ENCODE peak calls at places on chromosomes 16 and 17, in nine cellular contexts. I is uterus; D is lower leg skin; W is psoas muscle; C is naive thymus-derived CD4-positive, alpha-beta T cell; P is CD4-positive, alpha-beta memory T cell; F is lower lobe of right lung; H is aorta; O is mammary epithelial cell. B is an unnamed sample.

GRCh38 chr16:71792176-71792575 is 16.5 kb downstream of the AP1G1 start:
- DNase-seq in I (no peak), D (no peak), W (no peak), C (no peak), P (no peak), F (no peak), H (no peak), O (no peak), B (peak)

GRCh38 chr16:54842743-54843423 is 87.8 kb upstream of the IRX5 start:
- DNase-seq in I (no peak), D (no peak), W (no peak), C (no peak), P (no peak), F (no peak), H (no peak), O (no peak), B (no peak)

GRCh38 chr17:63421681-63422645 is 24.1 kb downstream of the CYB561 start:
- DNase-seq in I (no peak), D (no peak), W (no peak), C (no peak), P (no peak), F (no peak), H (no peak), O (no peak), B (no peak)

GRCh38 chr16:78668393-78668792 is 568.9 kb downstream of the WWOX start:
- DNase-seq in I (no peak), D (no peak), W (no peak), C (no peak), P (no peak), F (no peak), H (no peak), O (no peak), B (no peak)

GRCh38 chr16:73725147-73725546 is 571.5 kb upstream of the PSMD7 start:
- DNase-seq in I (no peak), D (no peak), W (no peak), C (no peak), P (no peak), F (no peak), H (no peak), O (no peak), B (no peak)

GRCh38 chr16:70151941-70152509 is 21.6 kb upstream of the CLEC18C start:
- DNase-seq in I (no peak), D (no peak), W (no peak), C (no peak), P (no peak), F (no peak), H (peak), O (peak), B (no peak)

GRCh38 chr17:280216-280615 is 72.4 kb downstream of the RPH3AL start:
- DNase-seq in I (peak), D (no peak), W (no peak), C (no peak), P (no peak), F (peak), H (peak), O (no peak), B (no peak)

GRCh38 chr16:14289692-14290340 is 218.7 kb downstream of the MRTFB start:
- DNase-seq in I (no peak), D (no peak), W (no peak), C (no peak), P (no peak), F (no peak), H (peak), O (no peak), B (peak)

GRCh38 chr16:14353340-14353739 is 276.7 kb downstream of the PARN start:
- DNase-seq in I (no peak), D (no peak), W (no peak), C (no peak), P (no peak), F (no peak), H (no peak), O (no peak), B (no peak)

GRCh38 chr16:56029026-56029425 is 153.9 kb upstream of the CES5A start:
- DNase-seq in I (no peak), D (no peak), W (no peak), C (no peak), P (no peak), F (no peak), H (no peak), O (no peak), B (no peak)

GRCh38 chr17:41919165-41919817 is 540 bp upstream of the ACLY start:
- DNase-seq in I (no peak), D (peak), W (no peak), C (peak), P (no peak), F (no peak), H (no peak), O (no peak), B (peak)

GRCh38 chr17:68182940-68183551 is 64.8 kb upstream of the AMZ2 start:
- DNase-seq in I (no peak), D (no peak), W (no peak), C (peak), P (peak), F (no peak), H (no peak), O (peak), B (no peak)

GRCh38 chr16:57462209-57462977 is at the start of gene POLR2C:
- DNase-seq in I (peak), D (peak), W (peak), C (peak), P (peak), F (peak), H (peak), O (peak), B (peak)
- H3K4me3 ChIP-seq in I (peak), D (peak), W (peak), C (peak), P (peak), F (peak), H (peak), O (peak), B (peak)

GRCh38 chr17:21034350-21035235 is 8.2 kb downstream of the USP22 start:
- DNase-seq in I (no peak), D (no peak), W (peak), C (peak), P (peak), F (no peak), H (no peak), O (no peak), B (peak)
- H3K4me3 ChIP-seq in I (no peak), D (no peak), W (peak), C (peak), P (peak), F (peak), H (no peak), O (no peak), B (no peak)

DNA sequence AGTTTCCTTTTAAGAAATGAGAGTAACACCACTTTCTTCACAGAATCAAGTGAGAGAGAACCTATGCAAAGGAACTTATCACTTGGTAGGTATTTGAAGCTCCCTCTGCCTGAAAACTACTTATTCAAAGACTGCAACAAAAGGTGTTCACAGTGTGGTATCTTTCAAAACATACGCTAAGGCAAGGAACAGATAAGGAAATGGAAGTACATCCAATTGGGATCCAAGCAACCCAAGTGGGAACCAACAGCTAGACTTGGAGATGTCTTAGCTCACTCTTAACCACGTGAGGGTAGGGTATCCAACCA is 431 bp upstream of the PPM1E start:
- DNase-seq in I (no peak), D (no peak), W (no peak), C (no peak), P (no peak), F (no peak), H (no peak), O (no peak), B (no peak)
- H3K4me3 ChIP-seq in I (peak), D (no peak), W (peak), C (peak), P (peak), F (peak), H (no peak), O (peak), B (no peak)

GRCh38 chr16:29702307-29702706 is 23.3 kb downstream of the QPRT start:
- DNase-seq in I (no peak), D (no peak), W (no peak), C (peak), P (peak), F (no peak), H (no peak), O (no peak), B (no peak)
- H3K4me3 ChIP-seq in I (no peak), D (no peak), W (no peak), C (peak), P (peak), F (no peak), H (no peak), O (no peak), B (no peak)

B was measured in fibroblast of mammary gland.